ENCODE peak calls at places on chromosomes 1 and 21, in six cellular contexts. H, V, I, Q, S and J are unnamed samples.

GRCh38 chr1:203127672-203128611 is at the start of gene ADORA1:
- DNase-seq in Q (no peak), H (peak), S (peak), V (no peak), I (peak), J (peak)

GRCh38 chr1:93114403-93114802 is 35.3 kb downstream of the MTF2 start:
- DNase-seq in I (no peak), Q (no peak), S (no peak), V (no peak), H (no peak), J (no peak)

GRCh38 chr1:183548136-183548535 is 42.1 kb downstream of the NCF2 start:
- DNase-seq in H (no peak), V (no peak), Q (no peak), S (peak), I (no peak), J (no peak)

GRCh38 chr1:98188769-98189168 is 267.9 kb upstream of the DPYD start:
- DNase-seq in Q (no peak), H (no peak), V (no peak), S (no peak), I (no peak), J (no peak)

GRCh38 chr1:83418558-83418957 is 580.4 kb downstream of the TTLL7 start:
- DNase-seq in I (no peak), Q (no peak), S (no peak), H (no peak), V (no peak), J (no peak)

GRCh38 chr1:19250629-19251304 is 557 bp downstream of the EMC1 start:
- DNase-seq in S (peak), V (no peak), Q (no peak), I (no peak), H (no peak), J (no peak)

GRCh38 chr1:51537568-51537967 is 18.5 kb upstream of the EPS15 start:
- DNase-seq in I (no peak), V (no peak), H (no peak), S (no peak), Q (no peak), J (no peak)

GRCh38 chr1:243924188-243924587 is 74.1 kb upstream of the AKT3 start:
- DNase-seq in S (no peak), V (no peak), I (no peak), H (no peak), Q (no peak), J (no peak)

GRCh38 chr1:86068126-86068805 is 88.3 kb downstream of the COL24A1 start:
- DNase-seq in S (no peak), I (peak), H (no peak), Q (no peak), V (no peak), J (no peak)

GRCh38 chr1:17251699-17252376 is 2.9 kb downstream of the PADI3 start:
- DNase-seq in Q (no peak), H (no peak), V (no peak), I (no peak), S (no peak), J (no peak)

GRCh38 chr1:178644308-178645120 is 80.5 kb upstream of the RALGPS2 start:
- DNase-seq in H (peak), Q (no peak), S (peak), I (no peak), V (no peak), J (no peak)

GRCh38 chr1:118954286-118954890 is 33.8 kb downstream of the TBX15 start:
- DNase-seq in I (no peak), V (no peak), S (no peak), Q (no peak), H (no peak), J (no peak)

GRCh38 chr1:64553285-64553684 is 83.4 kb downstream of the CACHD1 start:
- DNase-seq in H (no peak), I (no peak), S (no peak), Q (no peak), V (no peak), J (no peak)

GRCh38 chr1:154883919-154884867 is 14.1 kb upstream of the KCNN3 start:
- DNase-seq in H (no peak), V (no peak), Q (no peak), S (no peak), I (no peak), J (no peak)

GRCh38 chr21:45029298-45029967 is 44.9 kb upstream of the ADARB1 start:
- DNase-seq in Q (no peak), I (peak), H (no peak), V (no peak), S (peak), J (peak)

GRCh38 chr1:155967410-155968400 is 10.6 kb downstream of the ARHGEF2 start:
- DNase-seq in Q (no peak), V (no peak), S (peak), H (no peak), I (no peak), J (no peak)

GRCh38 chr1:183096889-183097288 is 73.7 kb downstream of the LAMC1 start:
- DNase-seq in V (no peak), Q (no peak), I (no peak), H (no peak), S (no peak), J (no peak)

GRCh38 chr1:176880954-176881595 is 283.4 kb downstream of the ASTN1 start:
- DNase-seq in V (peak), S (peak), I (peak), Q (peak), H (peak), J (peak)

GRCh38 chr1:233424727-233425222 is 97.3 kb downstream of the MAP3K21 start:
- DNase-seq in H (no peak), V (no peak), I (no peak), Q (no peak), S (no peak), J (no peak)